ENCODE peak calls at places on chromosomes 12 and 14, in five cellular contexts. One of them, this sample, is unnamed.

GRCh38 chr12:105040476-105040875 is 43.8 kb downstream of the ALDH1L2 start:
- DNase-seq in esophagus squamous epithelium: no peak
- DNase-seq in heart left ventricle: no peak
- DNase-seq in NAMALWA: no peak
- DNase-seq in IMR-90: no peak
- DNase-seq in this sample: no peak

GRCh38 chr14:34181308-34181707 is 230.4 kb upstream of the EGLN3 start:
- DNase-seq in NAMALWA: no peak
- DNase-seq in heart left ventricle: no peak
- DNase-seq in esophagus squamous epithelium: no peak
- DNase-seq in IMR-90: no peak
- DNase-seq in this sample: no peak

GRCh38 chr12:64895541-64895940 is 71.1 kb downstream of the TBC1D30 start:
- DNase-seq in NAMALWA: no peak
- DNase-seq in IMR-90: peak
- DNase-seq in esophagus squamous epithelium: no peak
- DNase-seq in heart left ventricle: no peak
- DNase-seq in this sample: no peak

GRCh38 chr14:68687746-68688145 is 105.1 kb downstream of the ZFP36L1 start:
- DNase-seq in NAMALWA: no peak
- DNase-seq in IMR-90: peak
- DNase-seq in heart left ventricle: no peak
- DNase-seq in esophagus squamous epithelium: no peak
- DNase-seq in this sample: no peak

GRCh38 chr12:80033457-80033856 is 65.9 kb upstream of the OTOGL start:
- DNase-seq in esophagus squamous epithelium: no peak
- DNase-seq in NAMALWA: no peak
- DNase-seq in heart left ventricle: no peak
- DNase-seq in IMR-90: peak
- DNase-seq in this sample: no peak

GRCh38 chr12:123160801-123161487 is 10.1 kb upstream of the PITPNM2 start:
- DNase-seq in IMR-90: peak
- DNase-seq in NAMALWA: no peak
- DNase-seq in esophagus squamous epithelium: no peak
- DNase-seq in heart left ventricle: no peak
- DNase-seq in this sample: no peak

GRCh38 chr12:113980537-113981337 is 14.6 kb upstream of the RBM19 start:
- DNase-seq in IMR-90: peak
- DNase-seq in esophagus squamous epithelium: no peak
- DNase-seq in NAMALWA: peak
- DNase-seq in heart left ventricle: no peak
- DNase-seq in this sample: peak

GRCh38 chr12:109861689-109862314 is 18.5 kb downstream of the GLTP start:
- DNase-seq in esophagus squamous epithelium: no peak
- DNase-seq in heart left ventricle: no peak
- DNase-seq in NAMALWA: no peak
- DNase-seq in IMR-90: peak
- DNase-seq in this sample: no peak

GRCh38 chr12:42299392-42300308 is 26.2 kb downstream of the ZCRB1 start:
- DNase-seq in IMR-90: peak
- DNase-seq in NAMALWA: no peak
- DNase-seq in heart left ventricle: no peak
- DNase-seq in esophagus squamous epithelium: no peak
- DNase-seq in this sample: no peak

GRCh38 chr14:91330846-91331245 is 86.3 kb upstream of the GPR68 start:
- DNase-seq in NAMALWA: no peak
- DNase-seq in IMR-90: no peak
- DNase-seq in heart left ventricle: no peak
- DNase-seq in esophagus squamous epithelium: no peak
- DNase-seq in this sample: no peak